ENCODE peak calls at places on chromosomes 13 and 19, in four cellular contexts. One of them, this sample, is unnamed.
A peak's percentile ranks its signal among the peaks of the same experiment; 100 is the strongest.

GRCh38 chr19:18597809-18598660 is 8.6 kb downstream of the CRLF1 start:
- DNase-seq in effector memory CD8-positive, alpha-beta T cell: no peak
- DNase-seq in body of pancreas: no peak
- DNase-seq in NCI-H1048: no peak
- DNase-seq in this sample: no peak

GRCh38 chr13:86000546-86000945 is 201.3 kb upstream of the SLITRK6 start:
- DNase-seq in effector memory CD8-positive, alpha-beta T cell: no peak
- DNase-seq in body of pancreas: no peak
- DNase-seq in NCI-H1048: no peak
- DNase-seq in this sample: no peak

GRCh38 chr19:31678421-31678820 is 329.2 kb upstream of the TSHZ3 start:
- DNase-seq in effector memory CD8-positive, alpha-beta T cell: no peak
- DNase-seq in body of pancreas: no peak
- DNase-seq in NCI-H1048: no peak
- DNase-seq in this sample: no peak

GRCh38 chr13:34294483-34295129 is 476.7 kb downstream of the RFC3 start:
- DNase-seq in effector memory CD8-positive, alpha-beta T cell: no peak
- DNase-seq in body of pancreas: no peak
- DNase-seq in NCI-H1048: no peak
- DNase-seq in this sample: no peak

GRCh38 chr13:39835253-39835652 is 179.8 kb downstream of the COG6 start:
- DNase-seq in effector memory CD8-positive, alpha-beta T cell: no peak
- DNase-seq in body of pancreas: no peak
- DNase-seq in NCI-H1048: no peak
- DNase-seq in this sample: no peak

GRCh38 chr13:31045621-31046081 is 113.2 kb downstream of the TEX26 start:
- DNase-seq in effector memory CD8-positive, alpha-beta T cell: peak; percentile 20
- DNase-seq in body of pancreas: peak; percentile 21
- DNase-seq in NCI-H1048: no peak
- DNase-seq in this sample: peak; percentile 60

GRCh38 chr19:4113398-4114088 is 10.4 kb downstream of the MAP2K2 start:
- DNase-seq in effector memory CD8-positive, alpha-beta T cell: no peak
- DNase-seq in body of pancreas: no peak
- DNase-seq in NCI-H1048: no peak
- DNase-seq in this sample: no peak

GRCh38 chr13:52780092-52780491 is 40.5 kb upstream of the CNMD start:
- DNase-seq in effector memory CD8-positive, alpha-beta T cell: no peak
- DNase-seq in body of pancreas: no peak
- DNase-seq in NCI-H1048: no peak
- DNase-seq in this sample: no peak

GRCh38 chr13:37806666-37807065 is 62.9 kb downstream of the TRPC4 start:
- DNase-seq in effector memory CD8-positive, alpha-beta T cell: no peak
- DNase-seq in body of pancreas: no peak
- DNase-seq in NCI-H1048: no peak
- DNase-seq in this sample: no peak

GRCh38 chr13:30364876-30365275 is 57.4 kb upstream of the UBE2L5 start:
- DNase-seq in effector memory CD8-positive, alpha-beta T cell: no peak
- DNase-seq in body of pancreas: no peak
- DNase-seq in NCI-H1048: no peak
- DNase-seq in this sample: no peak

GRCh38 chr19:44988896-44989563 is 12.2 kb upstream of the RELB start:
- DNase-seq in effector memory CD8-positive, alpha-beta T cell: peak; percentile 70
- DNase-seq in body of pancreas: peak; percentile 67
- DNase-seq in NCI-H1048: peak; percentile 14
- DNase-seq in this sample: peak; percentile 39

GRCh38 chr13:33676045-33676699 is 141.8 kb upstream of the RFC3 start:
- DNase-seq in effector memory CD8-positive, alpha-beta T cell: no peak
- DNase-seq in body of pancreas: peak; percentile 61
- DNase-seq in NCI-H1048: no peak
- DNase-seq in this sample: no peak

GRCh38 chr13:83297591-83298305 is 584.5 kb downstream of the SLITRK1 start:
- DNase-seq in effector memory CD8-positive, alpha-beta T cell: no peak
- DNase-seq in body of pancreas: no peak
- DNase-seq in NCI-H1048: no peak
- DNase-seq in this sample: no peak

GRCh38 chr19:18089726-18090125 is 3.0 kb upstream of the IL12RB1 start:
- DNase-seq in effector memory CD8-positive, alpha-beta T cell: no peak
- DNase-seq in body of pancreas: no peak
- DNase-seq in NCI-H1048: no peak
- DNase-seq in this sample: no peak

GRCh38 chr19:19672816-19673215 is 4.2 kb downstream of the ZNF101 start:
- DNase-seq in effector memory CD8-positive, alpha-beta T cell: no peak
- DNase-seq in body of pancreas: no peak
- DNase-seq in NCI-H1048: no peak
- DNase-seq in this sample: no peak

GRCh38 chr13:109297628-109298027 is 488.8 kb downstream of the IRS2 start:
- DNase-seq in effector memory CD8-positive, alpha-beta T cell: no peak
- DNase-seq in body of pancreas: no peak
- DNase-seq in NCI-H1048: no peak
- DNase-seq in this sample: no peak

GRCh38 chr13:27730191-27730590 is 62.1 kb upstream of the GSX1 start:
- DNase-seq in effector memory CD8-positive, alpha-beta T cell: no peak
- DNase-seq in body of pancreas: no peak
- DNase-seq in NCI-H1048: no peak
- DNase-seq in this sample: no peak

GRCh38 chr19:5354403-5354802 is 13.8 kb upstream of the PTPRS start:
- DNase-seq in effector memory CD8-positive, alpha-beta T cell: no peak
- DNase-seq in body of pancreas: no peak
- DNase-seq in NCI-H1048: no peak
- DNase-seq in this sample: no peak

GRCh38 chr19:35294328-35294727 is 2.4 kb downstream of the MAG start:
- DNase-seq in effector memory CD8-positive, alpha-beta T cell: no peak
- DNase-seq in body of pancreas: no peak
- DNase-seq in NCI-H1048: no peak
- DNase-seq in this sample: no peak

GRCh38 chr13:48562296-48563066 is 29.6 kb upstream of the RCBTB2 start:
- DNase-seq in effector memory CD8-positive, alpha-beta T cell: peak; percentile 69
- DNase-seq in body of pancreas: no peak
- DNase-seq in NCI-H1048: no peak
- DNase-seq in this sample: peak; percentile 47

GRCh38 chr19:53936035-53936434 is 26.7 kb upstream of the CACNG8 start:
- DNase-seq in effector memory CD8-positive, alpha-beta T cell: no peak
- DNase-seq in body of pancreas: no peak
- DNase-seq in NCI-H1048: no peak
- DNase-seq in this sample: no peak

GRCh38 chr13:40504641-40505040 is 161.8 kb downstream of the FOXO1 start:
- DNase-seq in effector memory CD8-positive, alpha-beta T cell: no peak
- DNase-seq in body of pancreas: no peak
- DNase-seq in NCI-H1048: no peak
- DNase-seq in this sample: no peak

GRCh38 chr19:17125052-17125727 is 49.6 kb downstream of the MYO9B start:
- DNase-seq in effector memory CD8-positive, alpha-beta T cell: no peak
- DNase-seq in body of pancreas: no peak
- DNase-seq in NCI-H1048: no peak
- DNase-seq in this sample: no peak

GRCh38 chr13:30832845-30833332 is 73.2 kb upstream of the MEDAG start:
- DNase-seq in effector memory CD8-positive, alpha-beta T cell: no peak
- DNase-seq in body of pancreas: peak; percentile 96
- DNase-seq in NCI-H1048: peak; percentile 69
- DNase-seq in this sample: no peak

GRCh38 chr13:48236528-48237353 is 3.7 kb downstream of the ITM2B start:
- DNase-seq in effector memory CD8-positive, alpha-beta T cell: no peak
- DNase-seq in body of pancreas: no peak
- DNase-seq in NCI-H1048: no peak
- DNase-seq in this sample: peak; percentile 91

GRCh38 chr13:97953376-97953970 is at the start of gene IPO5:
- DNase-seq in effector memory CD8-positive, alpha-beta T cell: no peak
- DNase-seq in body of pancreas: no peak
- DNase-seq in NCI-H1048: no peak
- DNase-seq in this sample: no peak

GRCh38 chr19:16359074-16359473 is 34.4 kb downstream of the KLF2 start:
- DNase-seq in effector memory CD8-positive, alpha-beta T cell: no peak
- DNase-seq in body of pancreas: no peak
- DNase-seq in NCI-H1048: no peak
- DNase-seq in this sample: no peak

GRCh38 chr19:40217921-40218890 is at the start of gene TTC9B:
- DNase-seq in effector memory CD8-positive, alpha-beta T cell: peak; percentile 59
- DNase-seq in body of pancreas: no peak
- DNase-seq in NCI-H1048: no peak
- DNase-seq in this sample: no peak

GRCh38 chr13:78780708-78781107 is 121.8 kb upstream of the OBI1 start:
- DNase-seq in effector memory CD8-positive, alpha-beta T cell: no peak
- DNase-seq in body of pancreas: no peak
- DNase-seq in NCI-H1048: no peak
- DNase-seq in this sample: no peak

GRCh38 chr13:101623469-101624209 is 171.2 kb downstream of the ITGBL1 start:
- DNase-seq in effector memory CD8-positive, alpha-beta T cell: no peak
- DNase-seq in body of pancreas: no peak
- DNase-seq in NCI-H1048: no peak
- DNase-seq in this sample: no peak

GRCh38 chr13:44927953-44928352 is 61.3 kb downstream of the NUFIP1 start:
- DNase-seq in effector memory CD8-positive, alpha-beta T cell: no peak
- DNase-seq in body of pancreas: no peak
- DNase-seq in NCI-H1048: no peak
- DNase-seq in this sample: no peak

GRCh38 chr13:98707309-98707999 is 45.0 kb downstream of the SLC15A1 start:
- DNase-seq in effector memory CD8-positive, alpha-beta T cell: no peak
- DNase-seq in body of pancreas: no peak
- DNase-seq in NCI-H1048: no peak
- DNase-seq in this sample: no peak

GRCh38 chr19:48477696-48478338 is 8.6 kb downstream of the CYTH2 start:
- DNase-seq in effector memory CD8-positive, alpha-beta T cell: no peak
- DNase-seq in body of pancreas: no peak
- DNase-seq in NCI-H1048: no peak
- DNase-seq in this sample: no peak

GRCh38 chr19:7811989-7812388 is 18.0 kb upstream of the EVI5L start:
- DNase-seq in effector memory CD8-positive, alpha-beta T cell: no peak
- DNase-seq in body of pancreas: no peak
- DNase-seq in NCI-H1048: no peak
- DNase-seq in this sample: no peak

GRCh38 chr19:6402834-6403608 is 10.1 kb upstream of the GTF2F1 start:
- DNase-seq in effector memory CD8-positive, alpha-beta T cell: no peak
- DNase-seq in body of pancreas: no peak
- DNase-seq in NCI-H1048: no peak
- DNase-seq in this sample: no peak

GRCh38 chr13:74556002-74556551 is 421.9 kb upstream of the KLF12 start:
- DNase-seq in effector memory CD8-positive, alpha-beta T cell: no peak
- DNase-seq in body of pancreas: no peak
- DNase-seq in NCI-H1048: no peak
- DNase-seq in this sample: no peak

GRCh38 chr13:23505007-23505406 is 65.2 kb upstream of the TNFRSF19 start:
- DNase-seq in effector memory CD8-positive, alpha-beta T cell: no peak
- DNase-seq in body of pancreas: no peak
- DNase-seq in NCI-H1048: no peak
- DNase-seq in this sample: no peak

GRCh38 chr19:14150041-14150769 is 13.8 kb upstream of the ASF1B start:
- DNase-seq in effector memory CD8-positive, alpha-beta T cell: no peak
- DNase-seq in body of pancreas: no peak
- DNase-seq in NCI-H1048: no peak
- DNase-seq in this sample: no peak

This sample was measured in AML-193.